ENCODE peak calls at places on chromosomes 13 and 19, in eight cellular contexts. V, C, R, B, M, G, U and J are unnamed samples.

GRCh38 chr19:46461537-46461936 is 9.8 kb downstream of the PNMA8A start:
- DNase-seq in G (no peak), B (no peak), U (no peak), V (no peak), M (no peak), C (no peak), R (no peak), J (no peak)

GRCh38 chr13:18993884-18994660 is 187.6 kb downstream of the TUBA3C start:
- DNase-seq in C (no peak), G (no peak), M (peak; percentile 81), R (no peak), U (no peak), B (no peak), V (no peak), J (no peak)

GRCh38 chr19:3942790-3943409 is 10.0 kb downstream of the NMRK2 start:
- DNase-seq in M (no peak), C (no peak), R (no peak), V (no peak), G (no peak), B (no peak), U (no peak), J (no peak)

GRCh38 chr13:75762066-75762937 is 126.2 kb downstream of the LMO7 start:
- DNase-seq in B (no peak), R (no peak), C (peak; percentile 15), U (no peak), M (no peak), V (no peak), G (no peak), J (no peak)

GRCh38 chr19:47239610-47240296 is 8.8 kb upstream of the BBC3 start:
- DNase-seq in R (no peak), M (no peak), V (no peak), B (peak; percentile 59), U (no peak), G (peak; percentile 97), C (no peak), J (no peak)

GRCh38 chr19:18009412-18010066 is 1.6 kb downstream of the ARRDC2 start:
- DNase-seq in U (no peak), M (no peak), B (no peak), R (no peak), C (peak; percentile 64), G (no peak), V (no peak), J (no peak)

GRCh38 chr19:459724-460511 is 915 bp downstream of the SHC2 start:
- DNase-seq in R (peak; percentile 73), B (peak; percentile 60), G (peak; percentile 98), U (no peak), C (peak; percentile 59), V (no peak), M (no peak), J (no peak)

GRCh38 chr19:33646306-33646705 is 24.6 kb downstream of the CHST8 start:
- DNase-seq in V (no peak), U (no peak), R (no peak), M (no peak), B (no peak), C (no peak), G (no peak), J (no peak)

GRCh38 chr19:50803633-50804419 is 13.6 kb downstream of the ACP4 start:
- DNase-seq in G (peak; percentile 79), U (no peak), R (no peak), C (no peak), B (no peak), V (no peak), M (no peak), J (no peak)

GRCh38 chr13:46751811-46752635 is 44.9 kb downstream of the ESD start:
- DNase-seq in B (no peak), G (no peak), U (no peak), V (no peak), M (no peak), R (no peak), C (no peak), J (no peak)

GRCh38 chr19:55166530-55167268 is at the start of gene DNAAF3:
- DNase-seq in U (peak; percentile 97), R (peak; percentile 98), B (peak; percentile 93), M (peak; percentile 96), V (peak; percentile 89), C (peak; percentile 97), G (peak; percentile 99), J (peak; percentile 97)

GRCh38 chr13:44976949-44977583 is 12.2 kb downstream of the NUFIP1 start:
- DNase-seq in V (no peak), U (no peak), G (no peak), B (no peak), M (no peak), R (no peak), C (no peak), J (no peak)
- H3K36me3 ChIP-seq in V (peaks cover 12% of the 10 kb centered on the region), U (peaks cover 29% of the 10 kb centered on the region), G (peaks cover 34% of the 10 kb centered on the region), B (no peaks in the 10 kb centered on the region), M (peaks cover 50% of the 10 kb centered on the region), R (no peaks in the 10 kb centered on the region), C (peaks cover 69% of the 10 kb centered on the region), J (peaks cover 78% of the 10 kb centered on the region)

DNA sequence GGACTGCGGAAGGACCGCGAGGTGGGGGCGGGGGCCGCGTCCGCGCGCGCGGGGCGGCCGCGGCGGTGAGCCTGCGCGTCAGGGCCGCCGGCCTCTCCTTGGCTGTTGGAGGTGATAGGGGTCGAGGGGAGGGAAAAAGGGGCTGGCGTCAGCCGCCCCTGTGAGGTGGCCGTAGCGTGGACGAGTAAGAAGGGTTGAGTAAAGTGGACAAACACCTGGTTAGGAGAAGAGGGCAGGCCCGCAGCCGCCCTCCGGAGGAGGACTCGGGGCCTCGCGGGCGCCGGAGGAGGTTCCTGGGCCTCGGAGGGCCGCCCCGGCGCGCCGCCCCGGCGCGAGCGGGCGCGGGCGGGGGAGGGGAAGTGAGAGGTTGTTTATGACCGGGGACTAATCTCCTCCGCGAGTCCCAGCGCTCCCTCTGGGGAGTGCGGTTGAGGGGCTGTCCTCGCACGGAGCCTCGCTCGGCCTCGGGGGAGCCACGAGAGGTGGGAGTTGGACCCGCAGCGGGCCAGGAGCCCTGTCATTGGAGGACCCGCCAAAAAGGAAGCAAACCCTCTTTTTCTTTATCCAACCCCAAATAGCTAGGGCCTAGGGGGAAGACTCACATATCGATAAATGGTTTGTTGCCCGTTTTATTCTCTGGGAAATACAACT is 597 bp upstream of the INTS6 start:
- DNase-seq in M (peak; percentile 94), G (peak; percentile 84), U (no peak), R (peak; percentile 64), C (peak; percentile 90), V (no peak), B (peak; percentile 88), J (no peak)
- TF ChIP-seq POLR2AphosphoS5 in M (peak; percentile 81), G (peak; percentile 47), U (no peak), R (peak; percentile 78), C (no peak), V (no peak), B (peak; percentile 71), J (no peak)

GRCh38 chr13:79709526-79709925 is 228.6 kb downstream of the NDFIP2 start:
- DNase-seq in G (no peak), R (no peak), M (no peak), U (no peak), B (no peak), V (no peak), C (no peak), J (no peak)
- H3K36me3 ChIP-seq in G (no peaks in the 10 kb centered on the region), R (no peaks in the 10 kb centered on the region), M (no peaks in the 10 kb centered on the region), U (no peaks in the 10 kb centered on the region), B (no peaks in the 10 kb centered on the region), V (no peaks in the 10 kb centered on the region), C (no peaks in the 10 kb centered on the region), J (no peaks in the 10 kb centered on the region)

DNA sequence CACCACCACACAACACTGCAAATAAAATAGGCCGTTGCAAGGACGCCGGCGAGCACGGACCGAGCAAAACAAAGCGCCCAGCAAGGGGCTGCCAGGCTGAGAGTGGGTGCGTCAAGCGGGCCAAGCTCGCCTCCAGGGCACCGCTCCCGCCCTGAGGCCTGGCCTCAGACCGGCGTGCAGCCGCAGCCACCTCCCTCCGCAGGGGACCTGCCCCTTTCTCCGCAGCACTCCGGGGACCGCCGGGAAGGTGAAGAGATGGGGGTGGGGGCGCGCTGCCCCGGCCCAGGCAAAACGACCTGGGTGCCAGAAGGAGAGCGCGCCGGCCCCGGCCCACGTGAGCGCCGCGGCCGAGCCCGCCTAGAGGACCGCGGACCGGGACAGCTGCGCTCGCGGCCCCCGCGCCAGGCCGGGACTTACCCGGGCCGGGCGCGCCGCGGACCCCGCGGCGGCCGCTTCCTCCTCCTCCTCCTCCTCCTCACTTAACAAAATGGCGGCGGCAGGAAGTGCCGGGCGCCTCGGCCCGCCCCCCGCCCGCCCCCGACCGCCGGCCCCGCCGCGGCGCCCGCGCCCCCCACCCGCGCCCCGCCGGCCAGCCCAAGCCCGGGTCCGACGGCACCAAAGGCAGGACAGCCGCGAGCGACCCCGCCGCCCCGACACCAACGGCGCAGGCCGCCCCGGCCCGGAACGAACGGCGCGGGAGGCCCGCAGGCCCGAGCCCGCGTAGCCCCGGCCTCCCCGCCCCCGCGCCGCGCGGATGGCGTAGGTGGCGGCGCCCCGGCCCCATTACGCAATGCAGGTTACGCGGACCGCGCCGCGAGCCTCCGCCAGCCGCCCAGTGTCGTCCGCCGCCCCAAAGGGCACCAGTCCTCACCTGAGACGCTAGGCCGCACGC is 674 bp downstream of the BRD4 start:
- DNase-seq in C (no peak), V (no peak), M (no peak), B (peak; percentile 64), R (no peak), U (no peak), G (peak; percentile 88), J (no peak)
- TF ChIP-seq POLR2AphosphoS5 in C (no peak), V (no peak), M (no peak), B (peak; percentile 22), R (no peak), U (no peak), G (no peak), J (no peak)

GRCh38 chr19:10180459-10180858 is 14.3 kb downstream of the DNMT1 start:
- DNase-seq in V (no peak), C (no peak), G (no peak), U (no peak), M (no peak), R (no peak), B (no peak), J (no peak)
- H3K36me3 ChIP-seq in V (peaks cover 9% of the 10 kb centered on the region), C (peaks cover 52% of the 10 kb centered on the region), G (peaks cover 33% of the 10 kb centered on the region), U (peaks cover 45% of the 10 kb centered on the region), M (peaks cover 81% of the 10 kb centered on the region), R (no peaks in the 10 kb centered on the region), B (no peaks in the 10 kb centered on the region), J (peaks cover 67% of the 10 kb centered on the region)

GRCh38 chr19:49631279-49631588 is 8.7 kb downstream of the RRAS start:
- DNase-seq in G (peak; percentile 79), R (no peak), C (no peak), V (no peak), M (no peak), U (no peak), B (no peak), J (no peak)

GRCh38 chr19:49635530-49636229 is 4.3 kb downstream of the RRAS start:
- DNase-seq in V (no peak), B (no peak), U (no peak), G (no peak), C (no peak), R (no peak), M (no peak), J (no peak)

GRCh38 chr19:49631610-49632192 is 8.2 kb downstream of the RRAS start:
- DNase-seq in V (no peak), C (no peak), R (no peak), G (no peak), B (no peak), M (no peak), U (no peak), J (no peak)

GRCh38 chr19:49629659-49630058 is 10.3 kb downstream of the RRAS start:
- DNase-seq in U (no peak), G (no peak), R (no peak), V (no peak), C (no peak), B (no peak), M (no peak), J (no peak)

GRCh38 chr19:49632576-49632975 is 7.4 kb downstream of the RRAS start:
- DNase-seq in R (no peak), V (no peak), C (no peak), M (no peak), G (no peak), U (no peak), B (no peak), J (no peak)
- TF ChIP-seq POLR2AphosphoS5 in R (no peak), V (no peak), C (no peak), M (no peak), G (no peak), U (no peak), B (no peak), J (no peak)